ENCODE peak calls at places on chromosomes 2 and 18, in four cellular contexts. D, N, S and W are unnamed samples.

GRCh38 chr2:174522553-174522952 is 35.7 kb upstream of the GPR155 start:
- DNase-seq in D (no peak), N (no peak), S (peak; percentile 11), W (no peak)

GRCh38 chr2:26693287-26693849 is 846 bp downstream of the KCNK3 start:
- DNase-seq in D (no peak), N (no peak), S (no peak), W (no peak)

GRCh38 chr18:58997811-58998337 is 133.2 kb downstream of the ZNF532 start:
- DNase-seq in D (no peak), N (no peak), S (peak; percentile 88), W (no peak)

GRCh38 chr2:33660416-33661118 is 61.5 kb upstream of the FAM98A start:
- DNase-seq in D (no peak), N (no peak), S (no peak), W (no peak)

GRCh38 chr2:134957477-134957876 is 38.9 kb downstream of the CCNT2 start:
- DNase-seq in D (no peak), N (no peak), S (no peak), W (no peak)

GRCh38 chr2:105803337-105803736 is 58.6 kb downstream of the NCK2 start:
- DNase-seq in D (no peak), N (no peak), S (no peak), W (no peak)

GRCh38 chr2:217756375-217757107 is 246.3 kb downstream of the TNS1 start:
- DNase-seq in D (peak; percentile 87), N (peak; percentile 82), S (peak; percentile 64), W (peak; percentile 61)

GRCh38 chr18:76460482-76460881 is 34.6 kb downstream of the ZNF516 start:
- DNase-seq in D (no peak), N (no peak), S (peak; percentile 34), W (no peak)

GRCh38 chr2:178681081-178681480 is 126.1 kb downstream of the TTN start:
- DNase-seq in D (no peak), N (no peak), S (no peak), W (no peak)

GRCh38 chr18:10020176-10020575 is 106.4 kb downstream of the VAPA start:
- DNase-seq in D (no peak), N (no peak), S (no peak), W (no peak)

GRCh38 chr18:48817021-48817461 is 133.7 kb downstream of the SMAD7 start:
- DNase-seq in D (peak; percentile 49), N (no peak), S (no peak), W (no peak)

GRCh38 chr2:189821953-189822748 is 37.9 kb downstream of the PMS1 start:
- DNase-seq in D (no peak), N (no peak), S (peak; percentile 85), W (no peak)

GRCh38 chr2:222049946-222050345 is 248.9 kb downstream of the PAX3 start:
- DNase-seq in D (no peak), N (no peak), S (peak; percentile 23), W (no peak)

GRCh38 chr2:225114924-225115323 is 72.7 kb upstream of the DOCK10 start:
- DNase-seq in D (no peak), N (no peak), S (no peak), W (no peak)

GRCh38 chr2:209834767-209835166 is 63.1 kb downstream of the UNC80 start:
- DNase-seq in D (no peak), N (no peak), S (no peak), W (no peak)

GRCh38 chr2:173669271-173669853 is 295.8 kb downstream of the SP3 start:
- DNase-seq in D (no peak), N (no peak), S (peak; percentile 24), W (no peak)

GRCh38 chr2:36044389-36044788 is 311.2 kb upstream of the CRIM1 start:
- DNase-seq in D (no peak), N (no peak), S (no peak), W (no peak)

GRCh38 chr2:231914077-231914690 is 12.0 kb downstream of the NPPC start:
- DNase-seq in D (peak; percentile 27), N (no peak), S (no peak), W (no peak)

GRCh38 chr18:70491734-70492348 is 203.0 kb downstream of the SOCS6 start:
- DNase-seq in D (no peak), N (peak; percentile 14), S (peak; percentile 32), W (peak; percentile 7)

GRCh38 chr18:25587545-25587944 is 235.6 kb upstream of the ZNF521 start:
- DNase-seq in D (no peak), N (no peak), S (no peak), W (no peak)

GRCh38 chr18:61589053-61589723 is 256.0 kb downstream of the CDH20 start:
- DNase-seq in D (no peak), N (no peak), S (peak; percentile 20), W (no peak)

DNA sequence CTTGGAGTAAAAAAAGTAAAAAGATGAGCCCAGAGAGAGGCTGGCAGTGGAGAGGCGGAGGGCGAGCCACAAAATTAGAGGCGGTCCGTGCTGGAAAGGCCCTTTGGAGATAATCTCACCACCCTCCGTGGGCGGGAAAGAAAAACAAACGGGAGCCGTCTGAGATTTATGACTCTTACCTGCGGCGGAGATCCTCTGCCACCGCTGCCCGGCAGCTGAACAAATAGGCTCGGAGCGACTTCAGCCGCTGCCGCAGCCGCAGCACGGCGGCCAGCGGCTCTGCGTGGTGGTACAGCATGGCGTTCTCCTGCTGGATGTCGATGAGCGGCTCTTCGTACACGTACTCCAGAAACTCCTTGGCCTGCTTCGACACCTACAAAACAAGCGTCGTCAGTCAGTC is 94.6 kb downstream of the PLEKHM3 start:
- DNase-seq in D (peak; percentile 73), N (no peak), S (no peak), W (no peak)
- TF ChIP-seq POLR2A in D (no peak), N (no peak), S (no peak), W (no peak)

GRCh38 chr2:241901500-241902351 is 32.2 kb downstream of the RTP5 start:
- DNase-seq in D (no peak), N (no peak), S (no peak), W (no peak)
- TF ChIP-seq POLR2A in D (no peak), N (no peak), S (no peak), W (no peak)

GRCh38 chr2:28709101-28709500 is 42.5 kb upstream of the PPP1CB start:
- DNase-seq in D (no peak), N (no peak), S (peak; percentile 11), W (no peak)

GRCh38 chr2:28710545-28710944 is 41.1 kb upstream of the PPP1CB start:
- DNase-seq in D (no peak), N (no peak), S (no peak), W (no peak)

GRCh38 chr2:28705743-28706142 is 45.9 kb upstream of the PPP1CB start:
- DNase-seq in D (no peak), N (no peak), S (no peak), W (no peak)

GRCh38 chr2:28704621-28705020 is 47.0 kb upstream of the PPP1CB start:
- DNase-seq in D (no peak), N (no peak), S (no peak), W (no peak)

DNA sequence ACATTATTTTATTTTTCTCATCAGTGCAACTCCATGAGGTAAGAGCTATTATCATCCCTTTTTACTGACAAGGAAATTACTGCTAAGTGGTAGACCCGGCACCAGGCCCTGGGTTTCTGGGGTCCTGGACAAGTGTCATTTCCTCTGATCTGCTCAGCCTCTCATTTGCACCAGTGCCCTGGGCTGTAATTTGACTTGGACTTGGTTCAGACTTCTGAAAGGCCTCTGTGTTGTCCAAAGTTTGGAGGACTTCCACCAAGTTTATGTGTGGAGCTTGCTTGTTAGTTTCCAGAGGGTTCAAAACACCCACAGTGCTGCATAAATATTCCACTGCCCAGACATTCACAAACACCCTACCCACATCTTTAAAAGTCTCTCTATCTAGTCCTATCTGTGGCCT is 44.0 kb upstream of the PPP1CB start:
- DNase-seq in D (no peak), N (no peak), S (no peak), W (no peak)
- TF ChIP-seq POLR2A in D (no peak), N (no peak), S (no peak), W (no peak)

GRCh38 chr2:70101174-70101573 is 13.9 kb downstream of the PCBP1 start:
- DNase-seq in D (peak; percentile 10), N (no peak), S (no peak), W (no peak)

GRCh38 chr2:70104231-70105111 is 17.2 kb downstream of the PCBP1 start:
- DNase-seq in D (peak; percentile 66), N (no peak), S (peak; percentile 79), W (no peak)

GRCh38 chr2:70099270-70099669 is 12.0 kb downstream of the PCBP1 start:
- DNase-seq in D (no peak), N (no peak), S (no peak), W (no peak)

GRCh38 chr2:70098032-70098431 is 10.8 kb downstream of the PCBP1 start:
- DNase-seq in D (no peak), N (no peak), S (no peak), W (no peak)

GRCh38 chr2:70103531-70104061 is 16.3 kb downstream of the PCBP1 start:
- DNase-seq in D (peak; percentile 22), N (no peak), S (no peak), W (no peak)
- TF ChIP-seq POLR2A in D (no peak), N (no peak), S (no peak), W (no peak)

GRCh38 chr2:157439792-157440186 is 4.1 kb downstream of the CYTIP start:
- DNase-seq in D (no peak), N (no peak), S (no peak), W (no peak)
- TF ChIP-seq POLR2A in D (no peak), N (no peak), S (no peak), W (no peak)

GRCh38 chr2:24971550-24972314 is at the start of gene DNAJC27:
- DNase-seq in D (peak; percentile 99), N (peak; percentile 90), S (peak; percentile 98), W (peak; percentile 94)
- TF ChIP-seq POLR2A in D (peak; percentile 93), N (peak; percentile 96), S (peak; percentile 97), W (peak; percentile 87)

GRCh38 chr2:215718890-215719289 is 283.0 kb upstream of the FN1 start:
- DNase-seq in D (no peak), N (no peak), S (no peak), W (no peak)
- TF ChIP-seq POLR2A in D (no peak), N (no peak), S (no peak), W (no peak)

DNA sequence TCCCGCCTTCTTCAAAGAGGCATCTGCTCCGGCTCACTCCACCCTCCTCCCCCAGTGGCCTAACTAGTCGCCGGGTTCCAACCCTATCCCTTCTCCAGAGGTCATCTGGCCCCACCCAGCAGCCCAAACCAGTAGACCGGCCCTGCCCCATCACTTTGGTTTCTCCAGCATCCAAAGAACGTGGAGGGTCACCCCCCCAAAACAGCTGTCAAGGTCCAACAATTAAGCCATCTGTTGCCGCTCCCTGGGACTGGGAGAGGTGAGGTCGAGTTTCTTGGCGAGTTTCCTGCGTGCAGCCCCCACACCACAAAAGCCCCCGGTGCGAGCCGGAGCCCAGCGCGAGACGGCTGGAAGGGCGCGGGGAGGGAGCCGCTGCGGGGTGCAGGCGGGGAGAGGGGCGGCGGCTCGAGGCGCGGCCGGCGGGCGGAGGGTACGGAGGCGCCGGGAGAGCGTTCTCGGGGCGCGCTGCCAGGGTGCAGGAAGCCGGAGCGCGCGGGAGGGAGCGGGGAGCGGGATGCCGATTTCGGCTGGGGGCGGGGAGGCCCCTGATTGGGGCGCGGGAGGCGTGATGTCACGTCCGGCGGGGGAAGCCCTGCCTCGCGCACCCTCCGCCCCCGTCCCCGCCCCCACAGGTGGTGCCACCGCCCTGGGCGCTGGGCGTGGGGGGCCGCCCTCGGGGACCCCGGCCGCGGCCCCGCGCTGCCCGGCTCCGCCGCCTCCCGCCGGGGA is 571 bp upstream of the GPC1 start:
- DNase-seq in D (peak; percentile 98), N (peak; percentile 92), S (peak; percentile 88), W (peak; percentile 89)
- TF ChIP-seq POLR2A in D (no peak), N (no peak), S (no peak), W (peak; percentile 46)